ENCODE peak calls at places on chromosomes 4 and X, in five cellular contexts. One of them, this sample, is unnamed.

GRCh38 chrX:39309018-39309620 is 507.9 kb downstream of the MID1IP1 start:
- DNase-seq in HCT116: no peak
- DNase-seq in HepG2: no peak
- DNase-seq in K562: no peak
- DNase-seq in SK-N-SH: no peak
- DNase-seq in this sample: no peak

GRCh38 chrX:133948895-133949294 is 36.5 kb downstream of the GPC3 start:
- DNase-seq in HCT116: no peak
- DNase-seq in HepG2: no peak
- DNase-seq in K562: no peak
- DNase-seq in SK-N-SH: no peak
- DNase-seq in this sample: no peak

GRCh38 chr4:86493460-86493859 is 100.7 kb upstream of the PTPN13 start:
- DNase-seq in HCT116: no peak
- DNase-seq in HepG2: no peak
- DNase-seq in K562: no peak
- DNase-seq in SK-N-SH: no peak
- DNase-seq in this sample: no peak

GRCh38 chr4:153634737-153635353 is 49.2 kb upstream of the TLR2 start:
- DNase-seq in HCT116: no peak
- DNase-seq in HepG2: peak
- DNase-seq in K562: peak
- DNase-seq in SK-N-SH: peak
- DNase-seq in this sample: no peak

GRCh38 chr4:72997409-72997808 is 72.1 kb downstream of the COX18 start:
- DNase-seq in HCT116: no peak
- DNase-seq in HepG2: no peak
- DNase-seq in K562: no peak
- DNase-seq in SK-N-SH: no peak
- DNase-seq in this sample: peak

GRCh38 chr4:163649557-163650091 is 155.1 kb downstream of the TMA16 start:
- DNase-seq in HCT116: no peak
- DNase-seq in HepG2: no peak
- DNase-seq in K562: no peak
- DNase-seq in SK-N-SH: no peak
- DNase-seq in this sample: no peak

GRCh38 chrX:53048169-53049126 is at the start of gene GPR173:
- DNase-seq in HCT116: no peak
- DNase-seq in HepG2: no peak
- DNase-seq in K562: no peak
- DNase-seq in SK-N-SH: peak
- DNase-seq in this sample: no peak

GRCh38 chr4:10619220-10619619 is 65.3 kb downstream of the CLNK start:
- DNase-seq in HCT116: peak
- DNase-seq in HepG2: no peak
- DNase-seq in K562: no peak
- DNase-seq in SK-N-SH: no peak
- DNase-seq in this sample: no peak

GRCh38 chr4:145731026-145731425 is 51.1 kb downstream of the C4orf51 start:
- DNase-seq in HCT116: no peak
- DNase-seq in HepG2: peak
- DNase-seq in K562: no peak
- DNase-seq in SK-N-SH: no peak
- DNase-seq in this sample: no peak

GRCh38 chrX:96771500-96771899 is 86.9 kb downstream of the DIAPH2 start:
- DNase-seq in HCT116: no peak
- DNase-seq in HepG2: no peak
- DNase-seq in K562: no peak
- DNase-seq in SK-N-SH: no peak
- DNase-seq in this sample: no peak

DNA sequence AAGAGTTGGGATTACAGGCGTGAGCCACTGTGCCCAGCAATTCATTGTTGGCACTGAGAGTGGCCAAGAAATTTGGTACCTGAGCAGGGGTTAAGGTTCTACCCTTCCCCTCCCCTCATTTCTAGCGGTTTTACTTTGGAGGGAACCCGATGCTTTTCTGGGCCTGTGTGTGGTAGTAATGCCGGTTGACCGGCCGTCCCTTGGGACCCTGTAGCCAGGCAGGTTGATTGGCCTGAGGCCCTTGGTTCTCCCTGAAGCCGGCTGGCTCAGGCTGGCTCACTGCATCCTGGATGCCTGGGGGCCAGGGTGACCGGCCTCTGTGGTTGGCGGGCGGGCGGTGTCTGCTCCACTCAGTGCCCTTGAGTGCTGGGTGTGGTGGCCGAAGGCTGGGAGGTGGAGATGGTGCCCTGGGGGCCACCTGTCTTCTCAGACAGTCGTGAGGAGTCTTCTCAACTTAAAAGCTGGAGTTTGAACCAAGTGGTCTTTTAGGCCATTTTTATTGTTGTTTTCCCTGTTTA is 45.6 kb downstream of the RGS12 start:
- DNase-seq in HCT116: no peak
- DNase-seq in HepG2: no peak
- DNase-seq in K562: no peak
- DNase-seq in SK-N-SH: no peak
- DNase-seq in this sample: no peak
- TF ChIP-seq JUND in HCT116: no peak
- TF ChIP-seq JUND in HepG2: no peak
- TF ChIP-seq JUND in K562: no peak
- TF ChIP-seq JUND in SK-N-SH: no peak
- TF ChIP-seq JUND in this sample: no peak

DNA sequence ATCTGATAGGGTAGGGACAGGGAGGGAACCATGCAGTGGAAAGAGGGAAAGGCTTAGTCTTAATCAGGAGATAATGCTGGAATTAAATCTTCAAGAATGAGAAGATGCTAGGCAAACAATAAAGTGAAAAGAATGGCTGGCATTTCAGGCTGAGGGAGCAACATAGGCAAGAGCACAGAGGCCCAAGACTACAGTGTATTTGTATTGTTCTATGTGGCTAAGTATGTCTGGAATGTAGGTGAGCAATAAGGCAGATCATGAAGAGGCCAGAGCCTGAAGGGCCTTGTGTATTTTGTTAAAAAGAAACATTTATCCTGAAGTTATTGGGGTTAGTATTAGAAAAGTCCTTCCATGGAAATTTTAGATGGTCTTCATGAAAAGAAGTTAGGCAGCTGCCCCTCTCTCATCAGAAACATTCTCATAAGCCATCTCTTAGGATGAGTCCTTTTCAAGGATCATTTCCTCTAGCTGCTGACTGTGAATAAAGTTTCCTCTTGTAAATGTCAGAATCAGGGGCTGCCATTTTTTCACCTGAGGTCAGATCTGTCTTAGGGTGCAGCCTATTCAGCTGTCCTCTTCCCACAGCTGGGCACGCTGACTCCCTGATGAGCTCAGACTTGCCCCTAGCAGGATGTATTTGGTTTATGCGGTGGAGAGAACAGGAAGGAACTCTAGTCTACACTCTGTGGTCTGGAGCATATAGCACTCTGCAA is 46.3 kb downstream of the ATP10D start:
- DNase-seq in HCT116: no peak
- DNase-seq in HepG2: peak
- DNase-seq in K562: no peak
- DNase-seq in SK-N-SH: no peak
- DNase-seq in this sample: peak
- TF ChIP-seq JUND in HCT116: no peak
- TF ChIP-seq JUND in HepG2: no peak
- TF ChIP-seq JUND in K562: no peak
- TF ChIP-seq JUND in SK-N-SH: no peak
- TF ChIP-seq JUND in this sample: no peak

GRCh38 chr4:77996076-77996475 is 61.0 kb upstream of the FRAS1 start:
- DNase-seq in HCT116: no peak
- DNase-seq in HepG2: peak
- DNase-seq in K562: no peak
- DNase-seq in SK-N-SH: no peak
- DNase-seq in this sample: no peak

GRCh38 chr4:77989986-77990385 is 67.1 kb upstream of the FRAS1 start:
- DNase-seq in HCT116: no peak
- DNase-seq in HepG2: no peak
- DNase-seq in K562: no peak
- DNase-seq in SK-N-SH: no peak
- DNase-seq in this sample: no peak

GRCh38 chr4:77990456-77990855 is 66.7 kb upstream of the FRAS1 start:
- DNase-seq in HCT116: no peak
- DNase-seq in HepG2: no peak
- DNase-seq in K562: no peak
- DNase-seq in SK-N-SH: no peak
- DNase-seq in this sample: no peak

GRCh38 chr4:77990904-77991358 is 66.2 kb upstream of the FRAS1 start:
- DNase-seq in HCT116: no peak
- DNase-seq in HepG2: peak
- DNase-seq in K562: no peak
- DNase-seq in SK-N-SH: peak
- DNase-seq in this sample: no peak

GRCh38 chr4:77994194-77994721 is 62.9 kb upstream of the FRAS1 start:
- DNase-seq in HCT116: peak
- DNase-seq in HepG2: peak
- DNase-seq in K562: peak
- DNase-seq in SK-N-SH: peak
- DNase-seq in this sample: peak
- TF ChIP-seq JUND in HCT116: no peak
- TF ChIP-seq JUND in HepG2: no peak
- TF ChIP-seq JUND in K562: no peak
- TF ChIP-seq JUND in SK-N-SH: no peak
- TF ChIP-seq JUND in this sample: no peak

DNA sequence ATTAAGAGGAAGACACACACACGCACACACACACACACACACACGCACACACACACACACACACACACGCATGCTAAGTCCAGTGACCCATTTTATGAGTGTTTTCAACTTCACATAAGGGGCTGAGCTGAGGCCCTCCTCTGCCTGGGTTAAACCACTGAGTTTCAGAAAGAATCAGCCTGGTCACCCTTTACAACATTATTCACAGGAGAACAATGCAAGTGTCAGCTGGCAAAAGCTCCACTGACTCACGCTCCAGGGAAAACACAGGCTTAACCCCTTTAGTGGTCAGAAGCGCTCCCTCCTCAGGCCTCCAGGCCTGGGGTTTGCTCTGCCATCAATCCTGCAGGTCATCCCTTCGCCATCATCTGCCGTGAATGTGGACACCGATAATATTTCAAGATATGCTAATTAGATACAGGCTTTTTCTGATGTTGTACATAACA is 46.9 kb downstream of the ACOX3 start:
- DNase-seq in HCT116: no peak
- DNase-seq in HepG2: no peak
- DNase-seq in K562: no peak
- DNase-seq in SK-N-SH: peak
- DNase-seq in this sample: no peak
- TF ChIP-seq JUND in HCT116: no peak
- TF ChIP-seq JUND in HepG2: no peak
- TF ChIP-seq JUND in K562: no peak
- TF ChIP-seq JUND in SK-N-SH: peak
- TF ChIP-seq JUND in this sample: no peak

GRCh38 chr4:140252742-140253555 is 99.0 kb upstream of the MAML3 start:
- DNase-seq in HCT116: peak
- DNase-seq in HepG2: no peak
- DNase-seq in K562: peak
- DNase-seq in SK-N-SH: peak
- DNase-seq in this sample: peak

GRCh38 chr4:140251566-140251965 is 97.6 kb upstream of the MAML3 start:
- DNase-seq in HCT116: no peak
- DNase-seq in HepG2: no peak
- DNase-seq in K562: no peak
- DNase-seq in SK-N-SH: no peak
- DNase-seq in this sample: no peak

GRCh38 chr4:140253556-140254027 is 99.6 kb upstream of the MAML3 start:
- DNase-seq in HCT116: no peak
- DNase-seq in HepG2: no peak
- DNase-seq in K562: no peak
- DNase-seq in SK-N-SH: no peak
- DNase-seq in this sample: no peak

GRCh38 chr4:140250989-140251552 is 97.1 kb upstream of the MAML3 start:
- DNase-seq in HCT116: no peak
- DNase-seq in HepG2: no peak
- DNase-seq in K562: no peak
- DNase-seq in SK-N-SH: no peak
- DNase-seq in this sample: no peak

DNA sequence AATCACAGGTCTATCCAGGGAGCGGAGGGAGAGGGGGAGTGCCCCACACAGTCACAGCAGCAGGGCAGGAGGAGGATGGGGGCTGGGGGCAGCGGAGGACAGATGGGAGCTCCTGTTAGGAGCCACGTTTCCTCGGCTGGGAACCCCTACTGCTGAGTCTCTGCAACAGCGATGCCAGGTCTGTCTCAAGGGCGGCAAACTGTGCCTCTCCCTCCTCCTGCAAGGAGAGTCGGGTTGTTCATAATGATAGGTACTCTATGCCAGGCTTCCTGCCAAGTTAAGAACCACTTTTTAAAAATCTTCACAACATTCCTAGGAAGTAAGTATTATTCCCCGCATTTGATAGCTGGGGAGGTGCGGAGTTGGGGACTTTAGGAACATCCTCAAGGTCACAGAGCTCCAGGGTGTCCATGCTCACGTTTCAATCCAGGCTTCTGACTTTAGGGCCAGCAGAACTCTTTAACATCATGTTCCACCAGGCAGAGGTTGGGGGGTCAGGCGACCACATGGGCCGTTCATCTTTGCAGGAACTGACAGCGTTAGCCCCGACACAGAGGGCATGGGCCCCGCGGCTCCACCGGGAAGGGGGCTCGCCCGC is 98.3 kb upstream of the MAML3 start:
- DNase-seq in HCT116: no peak
- DNase-seq in HepG2: no peak
- DNase-seq in K562: no peak
- DNase-seq in SK-N-SH: peak
- DNase-seq in this sample: peak
- TF ChIP-seq JUND in HCT116: no peak
- TF ChIP-seq JUND in HepG2: no peak
- TF ChIP-seq JUND in K562: no peak
- TF ChIP-seq JUND in SK-N-SH: no peak
- TF ChIP-seq JUND in this sample: no peak

GRCh38 chr4:67234296-67234695 is 311.0 kb downstream of the CENPC start:
- DNase-seq in HCT116: no peak
- DNase-seq in HepG2: no peak
- DNase-seq in K562: no peak
- DNase-seq in SK-N-SH: no peak
- DNase-seq in this sample: no peak
- TF ChIP-seq JUND in HCT116: no peak
- TF ChIP-seq JUND in HepG2: no peak
- TF ChIP-seq JUND in K562: no peak
- TF ChIP-seq JUND in SK-N-SH: no peak
- TF ChIP-seq JUND in this sample: no peak

DNA sequence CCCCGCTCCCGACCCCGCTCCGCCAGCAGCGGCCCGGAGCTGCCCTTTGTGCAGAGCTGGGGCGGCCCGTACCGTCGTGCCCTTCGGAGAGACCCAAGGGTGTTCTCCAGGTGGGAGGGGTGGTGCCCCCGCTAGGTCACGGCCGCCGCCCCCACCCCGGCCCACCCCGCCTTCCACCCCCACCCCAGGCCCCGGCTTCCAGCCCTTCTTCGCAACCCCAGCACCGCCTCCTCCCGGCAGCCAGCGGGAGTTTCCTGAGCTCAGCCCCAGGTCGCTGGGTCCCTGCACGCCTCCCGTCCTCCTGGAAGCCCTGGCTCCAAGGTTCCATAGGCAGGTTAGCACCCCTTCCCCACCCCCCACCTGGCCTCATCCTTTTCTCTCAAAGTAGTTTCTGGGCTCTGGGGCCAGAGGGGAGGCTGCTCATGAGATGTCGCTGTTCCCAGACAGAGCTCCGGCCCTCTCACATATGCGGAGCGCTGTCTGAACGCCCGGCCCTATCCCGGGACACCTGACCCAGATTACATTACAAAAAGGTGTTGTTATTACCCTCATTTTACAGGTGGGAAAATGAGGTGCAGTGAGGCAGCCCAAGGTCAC is 25.2 kb upstream of the FGFR3 start:
- DNase-seq in HCT116: no peak
- DNase-seq in HepG2: peak
- DNase-seq in K562: peak
- DNase-seq in SK-N-SH: peak
- DNase-seq in this sample: peak
- TF ChIP-seq JUND in HCT116: no peak
- TF ChIP-seq JUND in HepG2: no peak
- TF ChIP-seq JUND in K562: no peak
- TF ChIP-seq JUND in SK-N-SH: no peak
- TF ChIP-seq JUND in this sample: no peak

This sample was measured in T47D.